ENCODE peak calls at places on chromosomes 11 and 22, in nine cellular contexts. A is brain microvascular endothelial cell; H is stimulated activated naive CD4-positive, alpha-beta T cell; P is endothelial cell; G is dorsolateral prefrontal cortex; Q is ELR; B is mucosa of descending colon; T is HTR-8/SVneo; R is AG04450. F is an unnamed sample.

GRCh38 chr22:36086170-36086490 is 57.5 kb upstream of the RBFOX2 start:
- DNase-seq in G (no peak), R (no peak), P (no peak), B (no peak), H (no peak), A (no peak), Q (no peak), T (no peak), F (no peak)

GRCh38 chr11:44125598-44125997 is 30.1 kb downstream of the EXT2 start:
- DNase-seq in R (no peak), A (no peak), Q (no peak), B (no peak), H (no peak), P (no peak), T (no peak), G (no peak), F (no peak)

GRCh38 chr22:44422742-44423370 is 75.2 kb downstream of the RTL6 start:
- DNase-seq in G (no peak), B (peak; percentile 17), R (no peak), A (no peak), T (no peak), H (no peak), P (no peak), Q (no peak), F (no peak)

GRCh38 chr11:83042966-83043711 is 28.6 kb downstream of the RAB30 start:
- DNase-seq in H (no peak), A (no peak), P (no peak), B (no peak), G (no peak), Q (peak; percentile 29), T (no peak), R (no peak), F (no peak)

GRCh38 chr11:122743949-122744876 is 88.7 kb downstream of the UBASH3B start:
- DNase-seq in H (peak; percentile 73), A (no peak), G (no peak), Q (no peak), T (no peak), B (peak; percentile 73), R (no peak), P (no peak), F (no peak)

GRCh38 chr11:74634537-74634936 is 42.2 kb downstream of the POLD3 start:
- DNase-seq in A (peak; percentile 39), H (no peak), P (no peak), B (no peak), Q (peak; percentile 62), G (no peak), R (no peak), T (no peak), F (no peak)

GRCh38 chr11:8035225-8035846 is 45.7 kb upstream of the TUB start:
- DNase-seq in H (no peak), R (no peak), B (no peak), T (no peak), Q (no peak), G (no peak), P (no peak), A (no peak), F (no peak)

GRCh38 chr11:67354314-67355022 is 1.1 kb upstream of the POLD4 start:
- DNase-seq in Q (peak; percentile 99), G (no peak), T (peak; percentile 95), P (no peak), A (peak; percentile 97), H (no peak), R (peak; percentile 76), B (peak; percentile 88), F (no peak)

GRCh38 chr22:33919591-33920501 is at the start of gene LARGE1:
- DNase-seq in B (peak; percentile 69), A (no peak), H (no peak), G (no peak), P (peak; percentile 46), R (no peak), T (no peak), Q (no peak), F (no peak)

GRCh38 chr11:86247608-86248007 is 3.1 kb downstream of the EED start:
- DNase-seq in A (no peak), P (no peak), H (no peak), B (no peak), R (no peak), G (no peak), Q (no peak), T (no peak), F (no peak)

GRCh38 chr11:104041792-104042191 is 5.4 kb downstream of the DDI1 start:
- DNase-seq in H (no peak), B (no peak), P (no peak), Q (no peak), R (no peak), T (no peak), G (no peak), A (no peak), F (no peak)

GRCh38 chr22:46453006-46453828 is 84.2 kb downstream of the CELSR1 start:
- DNase-seq in H (no peak), P (no peak), T (no peak), R (no peak), G (no peak), Q (no peak), B (peak; percentile 47), A (no peak), F (no peak)

GRCh38 chr11:73818838-73819237 is 31.2 kb downstream of the MRPL48 start:
- DNase-seq in G (no peak), P (no peak), T (peak; percentile 45), R (no peak), A (no peak), B (no peak), H (no peak), Q (peak; percentile 52), F (no peak)

GRCh38 chr11:36131719-36132349 is 157.4 kb downstream of the COMMD9 start:
- DNase-seq in H (no peak), G (peak; percentile 66), A (peak; percentile 35), B (no peak), T (peak; percentile 23), Q (peak; percentile 63), R (no peak), P (peak; percentile 48), F (peak; percentile 39)

F was measured in nucleus accumbens.